ENCODE peak calls at places on chromosomes 3 and 15, in seven cellular contexts. B, Q, L, E, O, C and H are unnamed samples.

GRCh38 chr3:76554717-76555116 is 485.2 kb upstream of the ROBO2 start:
- DNase-seq in Q (no peak), B (no peak), E (no peak), L (no peak), C (peak), O (no peak), H (no peak)

GRCh38 chr15:29039466-29040366 is 153.9 kb downstream of the APBA2 start:
- DNase-seq in B (no peak), E (no peak), L (no peak), C (peak), O (peak), Q (no peak), H (peak)

GRCh38 chr3:123371426-123371825 is 77.5 kb downstream of the ADCY5 start:
- DNase-seq in O (no peak), Q (no peak), B (no peak), L (no peak), E (no peak), C (no peak), H (no peak)

GRCh38 chr3:197381371-197381770 is 83.0 kb upstream of the DLG1 start:
- DNase-seq in O (no peak), B (no peak), E (no peak), Q (no peak), L (no peak), C (no peak), H (no peak)

GRCh38 chr3:51508255-51508654 is 8.4 kb upstream of the DCAF1 start:
- DNase-seq in Q (no peak), B (no peak), O (no peak), L (no peak), C (no peak), E (no peak), H (no peak)

GRCh38 chr15:71288348-71288955 is 173.2 kb downstream of the THSD4 start:
- DNase-seq in C (peak), O (no peak), B (no peak), E (no peak), Q (no peak), L (no peak), H (no peak)

GRCh38 chr3:9955067-9955502 is 2.9 kb upstream of the PRRT3 start:
- DNase-seq in C (peak), O (no peak), B (no peak), Q (no peak), E (no peak), L (no peak), H (peak)

GRCh38 chr15:81133782-81134461 is at the start of gene CFAP161:
- DNase-seq in C (peak), O (peak), B (peak), E (no peak), Q (peak), L (peak), H (peak)

GRCh38 chr3:15300318-15301078 is 31.9 kb downstream of the SH3BP5 start:
- DNase-seq in B (no peak), E (no peak), C (peak), L (no peak), Q (peak), O (no peak), H (peak)

GRCh38 chr3:169245631-169246030 is 417.9 kb downstream of the MECOM start:
- DNase-seq in C (no peak), Q (no peak), O (no peak), B (no peak), E (no peak), L (no peak), H (no peak)

GRCh38 chr3:110165344-110165743 is 828.0 kb upstream of the DPPA4 start:
- DNase-seq in E (no peak), Q (no peak), L (peak), C (no peak), O (no peak), B (no peak), H (no peak)

GRCh38 chr3:32856355-32856889 is 38.6 kb downstream of the TRIM71 start:
- DNase-seq in C (no peak), B (no peak), Q (no peak), L (no peak), O (no peak), E (no peak), H (peak)

GRCh38 chr3:23819599-23820360 is 14.0 kb downstream of the UBE2E1 start:
- DNase-seq in C (no peak), Q (no peak), E (no peak), L (no peak), B (no peak), O (no peak), H (no peak)

GRCh38 chr15:40282144-40282869 is 557 bp downstream of the ANKRD63 start:
- DNase-seq in L (peak), O (no peak), B (peak), Q (no peak), E (no peak), C (peak), H (peak)

GRCh38 chr3:179825527-179826246 is 172.8 kb downstream of the USP13 start:
- DNase-seq in Q (no peak), E (no peak), C (no peak), L (no peak), O (no peak), B (no peak), H (no peak)

GRCh38 chr15:31024330-31024729 is 32.9 kb upstream of the MTMR10 start:
- DNase-seq in E (no peak), O (peak), C (peak), L (peak), B (no peak), Q (peak), H (peak)

GRCh38 chr3:188948658-188949400 is 222.9 kb upstream of the TPRG1 start:
- DNase-seq in O (no peak), E (no peak), C (peak), Q (peak), L (peak), B (no peak), H (peak)

GRCh38 chr3:178041931-178042330 is 494.3 kb upstream of the KCNMB2 start:
- DNase-seq in B (no peak), C (no peak), Q (no peak), L (no peak), O (no peak), E (no peak), H (no peak)

GRCh38 chr3:196216081-196216564 is at the start of gene SLC51A:
- DNase-seq in B (no peak), L (no peak), C (no peak), O (no peak), Q (no peak), E (no peak), H (no peak)

GRCh38 chr15:96046620-96047240 is 283.8 kb upstream of the NR2F2 start:
- DNase-seq in E (no peak), L (no peak), C (peak), B (no peak), Q (no peak), O (no peak), H (peak)

GRCh38 chr3:178735032-178735674 is 198.9 kb downstream of the KCNMB2 start:
- DNase-seq in B (no peak), O (no peak), Q (no peak), E (no peak), L (no peak), C (no peak), H (peak)

GRCh38 chr3:113585228-113585627 is 52.9 kb downstream of the SIDT1 start:
- DNase-seq in Q (no peak), B (no peak), O (no peak), E (no peak), C (no peak), L (no peak), H (no peak)
- H3K4me2 ChIP-seq in Q (no peak), B (no peak), O (no peak), E (no peak), C (no peak), L (no peak), H (no peak)

DNA sequence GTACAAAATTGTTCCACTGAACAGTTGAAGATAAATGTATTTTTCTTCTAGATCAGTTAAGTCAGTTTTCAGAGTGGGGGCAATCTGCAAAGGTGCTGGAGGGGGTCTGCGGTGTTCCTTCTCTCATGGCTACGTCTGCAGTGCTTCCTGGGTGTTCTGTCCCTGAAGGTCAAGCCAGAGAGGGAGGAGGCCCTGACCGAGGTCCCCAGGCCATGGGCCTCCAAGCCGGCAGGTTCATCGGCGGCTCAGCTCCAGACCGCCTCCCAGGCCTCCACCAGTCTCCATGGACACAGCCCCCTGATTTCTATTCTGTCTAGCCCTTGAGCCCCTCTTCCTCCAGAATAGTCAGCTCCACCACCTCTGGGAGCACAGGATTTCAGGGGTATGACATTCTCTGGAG is 28.5 kb upstream of the TSEN2 start:
- DNase-seq in B (no peak), C (no peak), L (no peak), Q (no peak), E (no peak), O (no peak), H (no peak)
- H3K4me3 ChIP-seq in B (no peak), C (no peak), L (no peak), Q (no peak), E (no peak), O (no peak), H (no peak)

GRCh38 chr15:98292442-98293240 is 332.1 kb downstream of the ARRDC4 start:
- DNase-seq in O (peak), B (peak), Q (peak), C (no peak), E (peak), L (peak), H (peak)
- H3K4me2 ChIP-seq in O (peak), B (no peak), Q (no peak), C (no peak), E (no peak), L (peak), H (no peak)

GRCh38 chr15:37107071-37107753 is 6.9 kb upstream of the MEIS2 start:
- DNase-seq in C (no peak), L (no peak), B (no peak), E (no peak), O (peak), Q (no peak), H (no peak)
- H3K4me3 ChIP-seq in C (no peak), L (no peak), B (no peak), E (no peak), O (no peak), Q (no peak), H (no peak)

GRCh38 chr3:118144919-118145318 is 889.7 kb downstream of the IGSF11 start:
- DNase-seq in E (no peak), Q (no peak), C (no peak), O (no peak), B (no peak), L (no peak), H (no peak)
- H3K4me2 ChIP-seq in E (no peak), Q (no peak), C (no peak), O (no peak), B (no peak), L (no peak), H (no peak)

DNA sequence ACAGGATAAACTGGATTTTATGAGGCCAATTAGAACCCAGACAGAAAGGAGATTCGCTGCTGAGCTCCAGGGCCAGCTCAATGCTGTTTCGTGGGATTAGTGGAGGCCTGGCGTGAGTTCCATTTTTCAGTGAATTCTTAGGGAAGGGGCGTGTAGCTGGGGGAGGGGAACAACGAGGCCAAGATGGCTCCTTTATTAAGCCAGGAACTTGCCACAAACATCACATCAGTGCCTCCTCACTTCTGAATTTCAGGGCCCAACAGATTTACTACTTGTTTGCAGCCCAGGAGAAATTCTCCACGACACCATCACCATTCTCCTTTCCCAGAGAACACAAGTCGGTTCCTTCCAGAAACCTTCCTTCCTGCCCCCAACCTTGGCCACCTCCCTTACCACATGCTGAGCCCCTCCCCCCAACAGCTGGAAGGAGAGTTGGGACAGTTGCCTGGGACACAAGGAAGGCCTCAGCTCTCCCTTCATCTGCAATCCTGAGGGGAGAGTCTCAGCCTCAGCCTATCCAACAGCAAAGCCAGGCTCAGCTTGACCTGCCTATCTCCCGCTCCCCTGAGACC is 5.8 kb downstream of the IGDCC4 start:
- DNase-seq in L (peak), B (no peak), C (peak), O (peak), E (no peak), Q (no peak), H (no peak)
- H3K4me3 ChIP-seq in L (no peak), B (no peak), C (no peak), O (no peak), E (no peak), Q (no peak), H (no peak)

DNA sequence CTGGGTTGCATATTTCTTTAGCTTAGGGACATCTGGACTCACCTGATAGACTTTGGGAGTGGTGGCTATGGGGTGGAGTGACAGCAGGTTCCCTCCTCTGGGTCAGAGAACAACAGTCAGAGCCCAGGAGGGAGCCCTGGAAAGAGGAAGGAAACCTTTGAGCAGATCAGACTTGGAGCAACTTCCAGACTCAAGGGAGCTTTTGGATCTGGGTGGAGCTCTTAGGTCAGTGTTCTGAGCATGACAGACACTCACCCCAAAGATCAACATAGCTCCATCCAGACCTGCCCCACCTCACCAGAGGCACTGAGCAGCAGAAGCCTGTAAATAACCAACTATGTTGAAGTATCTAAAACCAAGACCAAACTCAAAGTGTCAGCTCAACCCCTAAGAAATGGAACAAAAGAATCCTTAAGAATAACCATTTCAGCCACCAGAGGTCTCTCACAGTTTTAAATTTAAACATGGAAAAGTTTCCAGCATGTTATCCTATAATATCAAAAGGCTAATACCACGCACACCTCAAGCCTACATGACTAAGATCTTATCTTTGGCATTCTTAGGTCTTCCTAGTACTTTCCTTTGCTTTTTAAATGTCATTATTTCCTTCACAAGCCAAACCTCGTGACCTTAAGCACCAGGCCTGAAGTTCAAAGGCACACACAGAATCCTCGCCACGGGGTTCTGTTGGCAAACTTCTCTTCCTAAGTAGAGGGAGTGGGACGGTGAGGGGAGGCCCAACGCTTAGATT is 56.4 kb downstream of the UMPS start:
- DNase-seq in Q (peak), O (no peak), L (peak), E (no peak), C (peak), B (no peak), H (peak)
- H3K4me2 ChIP-seq in Q (no peak), O (no peak), L (no peak), E (no peak), C (no peak), B (no peak), H (peak)